ENCODE peak calls at places on chromosomes 1 and 21, in four cellular contexts. X is uterus, P is adrenal gland, C is IMR-90. J is an unnamed sample.

GRCh38 chr1:183168308-183168707 is 17.8 kb upstream of the LAMC2 start:
- DNase-seq in C (no peak), P (no peak), X (no peak), J (no peak)

GRCh38 chr1:224433671-224434446 is 738 bp downstream of the WDR26 start:
- DNase-seq in P (peak), C (no peak), X (peak), J (peak)

GRCh38 chr1:205570173-205570501 is 61.7 kb downstream of the ELK4 start:
- DNase-seq in X (no peak), P (peak), C (no peak), J (no peak)

GRCh38 chr1:154420172-154420571 is 15.0 kb downstream of the IL6R start:
- DNase-seq in X (peak), C (peak), P (peak), J (peak)

GRCh38 chr1:198529414-198529813 is 11.1 kb downstream of the ATP6V1G3 start:
- DNase-seq in P (no peak), C (peak), X (no peak), J (no peak)

GRCh38 chr1:1069061-1069710 is 4.9 kb downstream of the RNF223 start:
- DNase-seq in C (peak), P (peak), X (peak), J (no peak)

GRCh38 chr1:3691421-3692204 is 39.3 kb downstream of the TP73 start:
- DNase-seq in C (no peak), P (no peak), X (no peak), J (no peak)

GRCh38 chr1:60989745-60990718 is 92.3 kb upstream of the NFIA start:
- DNase-seq in P (peak), X (peak), C (peak), J (peak)

GRCh38 chr1:236604218-236605029 is at the start of gene HEATR1:
- DNase-seq in P (peak), C (peak), X (peak), J (peak)

GRCh38 chr1:187411118-187411517 is 582.4 kb downstream of the PLA2G4A start:
- DNase-seq in P (no peak), C (no peak), X (no peak), J (no peak)

GRCh38 chr1:228345201-228345930 is 61.3 kb downstream of the TRIM11 start:
- DNase-seq in X (no peak), P (no peak), C (no peak), J (no peak)

GRCh38 chr21:45897191-45898027 is 84.2 kb upstream of the COL6A1 start:
- DNase-seq in X (no peak), P (no peak), C (no peak), J (no peak)

GRCh38 chr1:206556748-206557635 is 49.7 kb downstream of the RASSF5 start:
- DNase-seq in P (peak), C (peak), X (peak), J (peak)

DNA sequence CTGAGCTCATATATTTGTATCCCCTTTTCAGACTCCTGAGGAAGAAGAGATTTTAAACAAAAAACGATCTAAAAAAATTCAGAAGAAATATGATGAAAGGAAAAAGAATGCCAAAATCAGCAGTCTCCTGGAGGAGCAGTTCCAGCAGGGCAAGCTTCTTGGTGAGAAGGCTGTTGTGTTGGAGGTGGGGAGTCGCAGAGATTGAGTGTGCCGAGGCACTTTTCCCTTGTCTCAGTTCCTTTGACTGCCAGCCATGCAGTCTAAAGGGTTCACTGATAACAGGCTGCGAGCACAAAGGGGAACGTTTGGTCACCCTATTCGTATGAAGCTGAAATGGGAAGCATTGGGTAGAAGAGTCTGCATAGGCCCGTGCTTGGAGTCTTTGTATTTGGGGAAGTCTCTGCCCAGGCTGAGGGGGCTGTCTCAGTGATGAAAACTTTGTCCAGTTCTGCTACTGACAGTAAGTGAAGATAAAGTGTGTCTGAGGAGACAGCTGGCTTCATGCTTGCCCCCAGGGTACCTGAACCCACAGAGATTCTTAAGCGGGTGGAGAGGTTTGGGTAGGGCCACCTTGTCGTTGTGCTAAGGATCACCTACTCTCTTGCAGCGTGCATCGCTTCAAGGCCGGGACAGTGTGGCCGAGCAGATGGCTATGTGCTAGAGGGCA is 2.8 kb downstream of the RPS8 start:
- DNase-seq in P (no peak), X (no peak), C (no peak), J (no peak)
- TF ChIP-seq POLR2A in P (no peak), X (no peak), C (no peak), J (no peak)

DNA sequence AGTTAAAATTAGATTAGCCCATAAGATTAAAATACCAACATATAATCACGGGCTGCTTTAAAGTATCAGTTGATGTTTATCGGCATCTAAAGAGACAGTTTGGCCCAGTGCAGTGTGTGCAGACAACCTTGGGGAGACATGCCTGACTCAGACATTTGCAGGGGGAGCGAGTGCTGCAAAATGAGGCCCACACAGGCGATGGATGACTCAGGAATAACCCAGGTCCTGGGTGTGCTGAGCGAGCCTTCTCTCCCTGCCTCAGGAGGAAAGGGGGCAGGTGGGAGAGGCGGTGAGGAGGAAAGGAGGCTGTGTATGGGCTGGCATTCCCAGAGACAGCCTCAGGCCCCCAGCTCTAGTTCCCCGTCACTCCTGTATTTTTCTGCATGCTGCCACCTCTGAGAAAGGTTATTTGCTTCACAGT is 9.0 kb downstream of the SLC9A1 start:
- DNase-seq in P (peak), C (peak), X (peak), J (peak)
- TF ChIP-seq POLR2A in P (peak), C (no peak), X (no peak), J (no peak)

DNA sequence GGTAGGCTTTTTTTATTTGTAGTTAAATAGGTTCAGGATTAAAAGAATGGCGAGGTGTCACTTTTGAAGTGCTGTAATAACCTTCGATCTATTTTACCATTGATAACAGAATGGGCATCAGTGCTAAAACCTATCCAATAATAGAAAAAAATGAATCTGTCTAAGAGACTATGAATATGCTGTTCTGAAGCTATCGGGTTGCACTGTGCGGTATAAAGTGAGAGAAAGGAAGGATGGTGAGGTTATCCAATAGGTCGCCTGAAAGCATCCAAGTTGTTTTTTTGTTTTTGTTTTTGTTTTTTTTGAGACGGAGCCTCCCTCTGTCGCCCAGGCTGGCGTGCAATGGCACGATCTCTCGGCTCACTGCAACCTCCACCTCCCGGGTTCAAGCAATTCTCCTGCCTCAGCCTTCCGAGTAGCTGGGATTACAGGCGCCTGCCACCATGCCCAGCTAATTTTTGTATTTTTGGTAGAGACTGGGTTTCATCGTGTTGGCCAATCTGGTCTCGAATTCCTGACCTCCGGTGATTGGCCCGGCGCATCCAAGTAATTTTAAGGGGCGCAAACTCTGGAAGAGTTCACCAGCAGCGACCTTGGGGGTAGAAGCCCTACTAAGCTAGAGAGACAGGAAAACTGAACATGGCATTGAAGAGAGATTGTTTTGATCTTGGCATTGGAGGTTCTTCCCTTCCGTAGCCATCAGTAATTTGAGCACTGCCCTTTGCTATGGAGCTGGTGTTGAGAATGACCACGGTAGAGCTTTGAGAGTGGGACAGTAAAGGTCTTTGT is 8.7 kb upstream of the MDM4 start:
- DNase-seq in X (no peak), C (peak), P (no peak), J (no peak)
- TF ChIP-seq POLR2A in X (no peak), C (no peak), P (peak), J (no peak)

GRCh38 chr1:111392042-111392441 is 35.5 kb downstream of the OVGP1 start:
- DNase-seq in P (no peak), X (no peak), C (no peak), J (no peak)
- TF ChIP-seq POLR2A in P (no peak), X (no peak), C (no peak), J (no peak)

GRCh38 chr1:200029035-200029623 is 1.6 kb downstream of the NR5A2 start:
- DNase-seq in P (no peak), C (peak), X (no peak), J (peak)
- TF ChIP-seq POLR2A in P (no peak), C (no peak), X (peak), J (no peak)

GRCh38 chr21:43360441-43361126 is 66.3 kb downstream of the SIK1 start:
- DNase-seq in X (no peak), C (no peak), P (no peak), J (no peak)

GRCh38 chr21:43361127-43361492 is 65.8 kb downstream of the SIK1 start:
- DNase-seq in P (peak), C (peak), X (no peak), J (no peak)

GRCh38 chr21:43362306-43362927 is 64.5 kb downstream of the SIK1 start:
- DNase-seq in C (peak), P (peak), X (peak), J (no peak)

GRCh38 chr21:43362928-43363314 is 64.0 kb downstream of the SIK1 start:
- DNase-seq in X (no peak), P (no peak), C (no peak), J (no peak)

GRCh38 chr21:43361493-43362296 is 65.2 kb downstream of the SIK1 start:
- DNase-seq in X (no peak), P (peak), C (peak), J (no peak)
- TF ChIP-seq POLR2A in X (no peak), P (peak), C (peak), J (no peak)

J was measured in H54.